ENCODE peak calls at places on chromosomes 3 and 15, in eight cellular contexts. H, Y, A, N, R, W, I and D are unnamed samples.

GRCh38 chr3:11140713-11141104 is 13.6 kb upstream of the HRH1 start:
- DNase-seq in H (no peak), A (no peak), R (no peak), Y (no peak), I (no peak), N (no peak), W (no peak), D (no peak)

GRCh38 chr3:185733980-185734724 is 90.7 kb downstream of the IGF2BP2 start:
- DNase-seq in N (no peak), R (peak; percentile 63), A (peak; percentile 59), H (peak; percentile 83), W (peak; percentile 28), I (peak; percentile 68), Y (peak; percentile 46), D (peak; percentile 63)

GRCh38 chr15:77025941-77026411 is 31.1 kb downstream of the PSTPIP1 start:
- DNase-seq in A (no peak), H (no peak), I (no peak), W (peak; percentile 5), Y (no peak), N (no peak), R (no peak), D (peak; percentile 7)

GRCh38 chr15:82680200-82681102 is 29.2 kb downstream of the AP3B2 start:
- DNase-seq in Y (peak; percentile 81), A (peak; percentile 80), W (peak; percentile 73), I (peak; percentile 98), R (no peak), H (no peak), N (peak; percentile 62), D (peak; percentile 72)

GRCh38 chr3:124282751-124283643 is 291.1 kb upstream of the ROPN1 start:
- DNase-seq in I (no peak), N (no peak), W (no peak), H (no peak), Y (no peak), R (no peak), A (no peak), D (no peak)

GRCh38 chr3:194204036-194204792 is 68.3 kb downstream of the HES1 start:
- DNase-seq in N (peak; percentile 46), R (no peak), A (no peak), I (no peak), H (no peak), Y (peak; percentile 19), W (peak; percentile 26), D (no peak)

GRCh38 chr3:55655544-55655943 is 168.4 kb upstream of the WNT5A start:
- DNase-seq in N (no peak), A (no peak), H (no peak), I (no peak), Y (no peak), R (no peak), W (no peak), D (no peak)

GRCh38 chr3:157127831-157128767 is 31.8 kb downstream of the CCNL1 start:
- DNase-seq in Y (no peak), R (peak; percentile 78), A (peak; percentile 37), I (peak; percentile 27), W (no peak), H (peak; percentile 75), N (no peak), D (no peak)

GRCh38 chr3:41498847-41499246 is 299.5 kb downstream of the CTNNB1 start:
- DNase-seq in R (no peak), N (no peak), H (no peak), W (no peak), A (no peak), Y (no peak), I (no peak), D (no peak)

GRCh38 chr3:193605876-193606275 is 12.9 kb downstream of the OPA1 start:
- DNase-seq in Y (peak; percentile 42), N (no peak), I (peak; percentile 59), R (peak; percentile 62), W (no peak), H (peak; percentile 56), A (peak; percentile 55), D (peak; percentile 55)

GRCh38 chr3:182935803-182936202 is 44.5 kb downstream of the DCUN1D1 start:
- DNase-seq in A (no peak), H (no peak), Y (no peak), I (no peak), W (no peak), R (no peak), N (no peak), D (no peak)

GRCh38 chr15:29822100-29822684 is at the start of gene TJP1:
- DNase-seq in A (peak; percentile 83), I (peak; percentile 88), W (no peak), R (peak; percentile 39), H (no peak), N (no peak), Y (peak; percentile 75), D (peak; percentile 81)

GRCh38 chr3:107372506-107372905 is 4.7 kb upstream of the CCDC54 start:
- DNase-seq in R (no peak), H (no peak), A (no peak), N (no peak), Y (no peak), W (no peak), I (no peak), D (no peak)

GRCh38 chr3:58627580-58627894 is 39.0 kb downstream of the FAM3D start:
- DNase-seq in I (no peak), Y (peak; percentile 39), W (no peak), N (no peak), H (no peak), R (no peak), A (peak; percentile 61), D (no peak)

GRCh38 chr3:30500666-30501399 is 105.6 kb upstream of the TGFBR2 start:
- DNase-seq in W (no peak), H (no peak), I (no peak), Y (no peak), A (no peak), R (no peak), N (no peak), D (no peak)

GRCh38 chr3:90031121-90031520 is 923.7 kb downstream of the EPHA3 start:
- DNase-seq in Y (no peak), I (no peak), A (no peak), R (no peak), N (no peak), W (no peak), H (no peak), D (no peak)

GRCh38 chr3:188271226-188271894 is 117.4 kb downstream of the LPP start:
- DNase-seq in R (no peak), W (no peak), A (no peak), I (no peak), H (no peak), N (no peak), Y (no peak), D (no peak)

GRCh38 chr3:189673535-189673934 is 42.3 kb downstream of the TP63 start:
- DNase-seq in Y (no peak), I (no peak), N (no peak), R (no peak), W (no peak), H (no peak), A (no peak), D (no peak)

GRCh38 chr3:111989061-111989678 is 9.6 kb upstream of the TAGLN3 start:
- DNase-seq in N (no peak), I (no peak), H (peak; percentile 63), Y (no peak), A (no peak), R (peak; percentile 53), W (no peak), D (no peak)

GRCh38 chr3:20097015-20097414 is 56.8 kb downstream of the KAT2B start:
- DNase-seq in Y (peak; percentile 79), I (no peak), N (no peak), W (no peak), H (no peak), A (peak; percentile 61), R (no peak), D (no peak)

GRCh38 chr3:37974121-37974927 is 16.3 kb upstream of the VILL start:
- DNase-seq in R (peak; percentile 56), I (peak; percentile 86), W (peak; percentile 53), Y (peak; percentile 60), A (peak; percentile 77), N (peak; percentile 51), H (peak; percentile 43), D (peak; percentile 78)
- TF ChIP-seq POLR2AphosphoS5 in R (no peak), I (no peak), W (no peak), Y (peak; percentile 47), A (no peak), N (no peak), H (no peak), D (no peak)

GRCh38 chr3:171028779-171029232 is 2.3 kb upstream of the SLC2A2 start:
- DNase-seq in Y (no peak), H (no peak), I (no peak), N (no peak), W (no peak), R (no peak), A (no peak), D (no peak)

GRCh38 chr3:171023566-171023965 is 3.0 kb downstream of the SLC2A2 start:
- DNase-seq in N (no peak), Y (no peak), I (no peak), W (no peak), R (no peak), A (no peak), H (no peak), D (no peak)

GRCh38 chr3:171026584-171027293 is at the start of gene SLC2A2:
- DNase-seq in N (no peak), H (no peak), R (peak; percentile 58), W (no peak), A (no peak), I (no peak), Y (no peak), D (no peak)

GRCh38 chr3:171028025-171028778 is 1.7 kb upstream of the SLC2A2 start:
- DNase-seq in W (no peak), A (peak; percentile 43), H (no peak), N (no peak), R (peak; percentile 28), Y (no peak), I (no peak), D (peak; percentile 21)
- TF ChIP-seq POLR2AphosphoS5 in W (no peak), A (no peak), H (no peak), N (no peak), R (no peak), Y (no peak), I (no peak), D (no peak)

DNA sequence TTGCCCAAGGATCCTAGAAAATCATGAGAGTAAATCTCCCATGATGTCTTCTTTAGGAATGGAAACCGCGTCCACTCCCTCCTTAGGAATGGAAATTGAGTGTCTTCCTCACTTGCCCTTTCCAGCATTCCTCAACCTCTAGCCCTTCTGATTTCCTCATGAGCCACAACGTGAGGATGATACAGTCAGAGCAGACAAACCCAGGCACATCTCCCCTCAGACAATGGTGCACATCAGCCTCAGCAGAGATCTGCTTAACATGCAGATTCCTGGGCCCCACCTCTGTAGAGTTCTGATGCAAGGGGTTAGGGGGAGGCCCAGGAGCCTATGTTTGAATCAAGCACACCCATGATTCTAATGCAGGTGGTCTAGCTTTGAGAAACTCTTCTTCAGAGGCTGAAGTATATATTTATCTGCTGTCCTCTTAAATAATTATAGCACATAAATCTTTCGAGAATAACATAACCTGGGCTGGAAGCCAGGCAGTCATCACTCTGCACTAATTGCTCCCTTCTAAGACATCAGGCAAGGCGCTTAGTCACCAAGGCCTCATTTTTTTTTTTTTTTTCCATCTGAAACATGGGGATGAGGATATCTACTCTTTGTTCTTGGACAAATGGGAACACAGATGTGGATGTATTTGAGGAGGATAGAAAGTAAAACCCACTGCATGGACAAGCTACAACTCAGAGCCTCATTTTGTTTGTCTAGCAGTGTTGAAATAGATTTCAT is 81.7 kb downstream of the PRICKLE2 start:
- DNase-seq in A (no peak), N (no peak), I (no peak), W (no peak), Y (no peak), H (no peak), R (no peak), D (no peak)
- TF ChIP-seq POLR2AphosphoS5 in A (no peak), N (no peak), I (no peak), W (no peak), Y (no peak), H (no peak), R (no peak), D (no peak)

GRCh38 chr3:39124876-39125836 is 17.7 kb downstream of the TTC21A start:
- DNase-seq in I (no peak), H (no peak), A (peak; percentile 65), Y (peak; percentile 63), W (no peak), R (peak; percentile 20), N (no peak), D (peak; percentile 49)
- TF ChIP-seq POLR2AphosphoS5 in I (no peak), H (no peak), A (no peak), Y (peak; percentile 9), W (no peak), R (no peak), N (no peak), D (no peak)